ENCODE peak calls at places on chromosomes 4 and X, in seven cellular contexts. R, F, J, L, Y, H and M are unnamed samples.

GRCh38 chr4:972651-973424 is 531 bp downstream of the DGKQ start:
- DNase-seq in R (no peak), F (no peak), J (peak; percentile 28), L (no peak), Y (peak; percentile 22), H (peak; percentile 78), M (no peak)

GRCh38 chrX:68462653-68463052 is 29.4 kb upstream of the OPHN1 start:
- DNase-seq in R (peak; percentile 47), F (peak; percentile 28), J (peak; percentile 67), L (no peak), Y (peak; percentile 60), H (no peak), M (peak; percentile 61)

GRCh38 chr4:175290401-175290800 is 372.2 kb downstream of the ADAM29 start:
- DNase-seq in R (peak; percentile 64), F (no peak), J (no peak), L (no peak), Y (no peak), H (no peak), M (no peak)

GRCh38 chr4:2827071-2827873 is 16.4 kb upstream of the ADD1 start:
- DNase-seq in R (no peak), F (no peak), J (no peak), L (no peak), Y (no peak), H (no peak), M (no peak)

GRCh38 chr4:36027203-36027602 is 217.1 kb downstream of the ARAP2 start:
- DNase-seq in R (no peak), F (no peak), J (no peak), L (peak; percentile 57), Y (no peak), H (no peak), M (peak; percentile 82)

GRCh38 chr4:79408063-79408462 is at the start of gene GK2:
- DNase-seq in R (no peak), F (peak; percentile 28), J (no peak), L (no peak), Y (no peak), H (no peak), M (no peak)

GRCh38 chrX:29172880-29173279 is 585.6 kb downstream of the IL1RAPL1 start:
- DNase-seq in R (peak; percentile 62), F (no peak), J (peak; percentile 47), L (no peak), Y (no peak), H (no peak), M (no peak)

GRCh38 chrX:149286940-149287349 is 218.2 kb downstream of the IDS start:
- DNase-seq in R (peak; percentile 31), F (peak; percentile 54), J (peak; percentile 34), L (peak; percentile 42), Y (peak; percentile 70), H (peak; percentile 42), M (peak; percentile 50)

GRCh38 chrX:16786791-16787735 is 797 bp downstream of the TXLNG start:
- DNase-seq in R (no peak), F (no peak), J (no peak), L (no peak), Y (no peak), H (peak; percentile 46), M (no peak)

GRCh38 chr4:1879491-1879890 is 8.3 kb downstream of the NSD2 start:
- DNase-seq in R (peak; percentile 33), F (no peak), J (peak; percentile 52), L (no peak), Y (no peak), H (no peak), M (no peak)

GRCh38 chr4:61923179-61923578 is 723.1 kb downstream of the ADGRL3 start:
- DNase-seq in R (no peak), F (no peak), J (no peak), L (no peak), Y (peak; percentile 23), H (no peak), M (peak; percentile 14)

GRCh38 chr4:77586953-77587383 is 18.7 kb upstream of the CXCL13 start:
- DNase-seq in R (no peak), F (no peak), J (no peak), L (no peak), Y (peak; percentile 5), H (no peak), M (no peak)

GRCh38 chrX:103063191-103063845 is 653 bp downstream of the BEX1 start:
- DNase-seq in R (peak; percentile 12), F (peak; percentile 53), J (peak; percentile 13), L (peak; percentile 59), Y (peak; percentile 5), H (peak; percentile 61), M (peak; percentile 74)

GRCh38 chr4:85932371-85933305 is 427.2 kb downstream of the MAPK10 start:
- DNase-seq in R (no peak), F (no peak), J (no peak), L (no peak), Y (peak; percentile 47), H (no peak), M (peak; percentile 36)

GRCh38 chrX:9647475-9647874 is 118.2 kb downstream of the GPR143 start:
- DNase-seq in R (no peak), F (no peak), J (no peak), L (no peak), Y (no peak), H (no peak), M (no peak)
- H2BK120ac ChIP-seq in R (no peak overlapping the region), F (no peak overlapping the region), J (no peak overlapping the region), L (no peak overlapping the region), Y (no peak overlapping the region), H (no peak overlapping the region), M (no peak overlapping the region)

DNA sequence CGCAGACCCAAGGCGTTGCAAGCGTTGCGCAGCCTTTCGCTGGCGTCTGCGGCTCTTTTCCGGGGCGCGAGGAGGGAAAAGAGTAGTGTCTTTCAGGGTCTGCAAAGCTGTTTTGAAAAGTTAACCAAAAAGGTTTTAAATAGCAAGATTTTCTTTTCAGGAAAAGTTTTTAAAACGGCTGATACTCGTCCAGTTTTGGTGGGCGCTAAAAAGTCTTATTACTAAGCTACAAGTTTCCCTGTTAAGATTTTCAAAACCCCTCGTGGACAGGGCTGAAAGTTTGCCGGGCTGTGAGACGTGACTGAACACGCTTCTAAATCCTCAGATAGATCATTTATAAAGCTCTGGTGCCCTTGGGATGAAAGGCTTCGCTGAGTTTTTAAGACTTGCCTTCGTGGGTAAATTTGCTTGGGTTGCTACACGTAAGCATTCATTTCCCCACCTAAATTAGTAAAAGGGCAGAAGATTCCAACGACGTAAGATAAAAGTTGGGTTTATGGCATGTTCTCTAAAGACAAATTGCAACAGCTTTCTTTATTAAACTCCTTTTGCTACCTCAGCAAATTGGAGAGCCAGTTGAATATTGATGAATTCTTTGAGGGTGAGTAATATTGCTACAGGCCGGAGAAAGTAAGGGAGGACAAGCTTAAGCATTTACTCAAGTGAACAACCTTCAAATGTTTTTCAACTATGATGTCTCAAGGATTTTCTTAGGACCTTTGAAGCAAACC is 91.6 kb downstream of the HPRT1 start:
- DNase-seq in R (peak; percentile 65), F (no peak), J (peak; percentile 66), L (no peak), Y (peak; percentile 40), H (no peak), M (peak; percentile 55)
- H3K4me2 ChIP-seq in R (peak overlapping the region; percentile 77), F (peak overlapping the region; percentile 86), J (peak overlapping the region; percentile 77), L (peak overlapping the region; percentile 52), Y (peak overlapping the region; percentile 97), H (peak overlapping the region; percentile 84), M (peak overlapping the region; percentile 54)

GRCh38 chr4:108058685-108059440 is 69.2 kb downstream of the HADH start:
- DNase-seq in R (peak; percentile 70), F (no peak), J (peak; percentile 94), L (no peak), Y (peak; percentile 96), H (no peak), M (no peak)
- H2BK120ac ChIP-seq in R (peak overlapping the region; percentile 76), F (no peak overlapping the region), J (peak overlapping the region; percentile 58), L (no peak overlapping the region), Y (peak overlapping the region; percentile 80), H (no peak overlapping the region), M (no peak overlapping the region)

GRCh38 chrX:31832263-31832662 is 760.4 kb upstream of the FTHL17 start:
- DNase-seq in R (no peak), F (no peak), J (no peak), L (no peak), Y (peak; percentile 22), H (no peak), M (no peak)
- H3K4me2 ChIP-seq in R (no peak overlapping the region), F (no peak overlapping the region), J (no peak overlapping the region), L (no peak overlapping the region), Y (no peak overlapping the region), H (no peak overlapping the region), M (no peak overlapping the region)

GRCh38 chr4:32117696-32118095 is 1397.5 kb downstream of the PCDH7 start:
- DNase-seq in R (no peak), F (no peak), J (no peak), L (no peak), Y (no peak), H (no peak), M (peak; percentile 36)
- H2BK120ac ChIP-seq in R (no peak overlapping the region), F (no peak overlapping the region), J (no peak overlapping the region), L (no peak overlapping the region), Y (no peak overlapping the region), H (no peak overlapping the region), M (no peak overlapping the region)

DNA sequence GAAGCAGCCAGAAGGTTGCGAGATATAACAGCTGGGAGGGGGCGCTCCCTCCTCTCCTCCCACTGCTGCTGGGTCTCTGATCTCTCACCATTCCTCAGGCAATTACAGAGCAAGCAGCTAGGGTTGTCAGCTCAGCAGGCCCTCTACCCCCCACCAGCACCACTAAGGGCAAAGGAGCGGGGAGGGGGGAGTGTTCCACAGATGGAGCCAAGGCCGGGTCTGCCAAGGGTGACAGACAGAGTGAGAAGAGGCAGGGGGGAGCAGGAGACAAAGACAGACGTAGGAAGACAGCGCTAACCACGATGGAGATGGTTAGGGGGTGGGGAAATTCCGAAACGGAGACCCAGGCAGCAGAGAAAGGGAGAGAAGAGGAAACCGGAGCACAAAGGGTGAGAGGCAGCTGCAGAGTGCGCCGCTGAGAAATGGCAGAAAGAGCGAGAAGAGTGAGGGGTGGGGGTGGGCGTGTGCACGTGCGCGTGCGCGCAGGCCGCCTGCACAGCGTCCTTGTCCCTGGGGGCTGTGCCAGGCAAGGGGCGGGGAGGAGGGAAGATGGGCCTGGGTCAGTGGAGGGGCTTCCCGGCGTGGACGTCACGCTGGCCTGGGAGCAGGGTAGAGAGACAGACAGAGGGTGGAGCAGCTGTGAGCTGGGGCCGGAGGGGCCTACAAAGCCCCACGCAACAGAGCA is 6.9 kb downstream of the L1CAM start:
- DNase-seq in R (no peak), F (peak; percentile 61), J (no peak), L (no peak), Y (no peak), H (no peak), M (peak; percentile 96)
- H3K4me2 ChIP-seq in R (no peak overlapping the region), F (peak overlapping the region; percentile 25), J (peak overlapping the region; percentile 7), L (peak overlapping the region; percentile 40), Y (peak overlapping the region; percentile 44), H (peak overlapping the region; percentile 81), M (no peak overlapping the region)

DNA sequence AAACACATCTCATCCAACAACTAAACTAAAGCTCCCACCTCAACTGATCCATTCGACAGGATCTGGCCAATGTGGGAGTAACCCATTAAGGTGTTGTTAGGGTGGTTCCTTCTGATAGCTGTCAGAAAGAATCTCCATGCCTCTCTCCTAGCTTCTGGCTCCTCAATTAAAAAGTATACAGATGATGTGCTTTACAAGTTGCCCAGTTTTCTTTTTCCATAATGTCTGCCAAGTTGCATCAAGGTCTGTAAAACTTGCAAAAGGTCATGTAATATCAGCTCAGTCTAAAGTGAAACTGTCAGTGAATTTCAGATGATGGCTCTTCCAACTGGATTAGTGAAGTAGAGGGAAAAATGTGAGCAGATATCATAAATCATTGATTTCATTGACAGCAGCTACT is 191.8 kb downstream of the RAB28 start:
- DNase-seq in R (no peak), F (no peak), J (no peak), L (no peak), Y (no peak), H (no peak), M (no peak)
- H2BK120ac ChIP-seq in R (no peak overlapping the region), F (no peak overlapping the region), J (no peak overlapping the region), L (no peak overlapping the region), Y (no peak overlapping the region), H (no peak overlapping the region), M (no peak overlapping the region)